ENCODE peak calls at places on chromosome 9, in four cellular contexts. B is tibial artery, A is neuronal stem cell, W is heart right ventricle. G is an unnamed sample.
A peak's percentile ranks its signal among the peaks of the same experiment; 100 is the strongest.

GRCh38 chr9:121634800-121635261 is 16.6 kb upstream of the DAB2IP start:
- DNase-seq in B (no peak), A (peak; percentile 58), W (no peak), G (no peak)

GRCh38 chr9:130501645-130502044 is 56.9 kb downstream of the ASS1 start:
- DNase-seq in B (no peak), A (no peak), W (no peak), G (no peak)

GRCh38 chr9:109477269-109478203 is 20.6 kb downstream of the PTPN3 start:
- DNase-seq in B (no peak), A (no peak), W (no peak), G (no peak)

GRCh38 chr9:89421595-89421994 is 76.3 kb downstream of the SEMA4D start:
- DNase-seq in B (no peak), A (no peak), W (no peak), G (no peak)

GRCh38 chr9:87149794-87150193 is 202.5 kb upstream of the GAS1 start:
- DNase-seq in B (no peak), A (no peak), W (no peak), G (no peak)

GRCh38 chr9:13705913-13706312 is 426.4 kb upstream of the MPDZ start:
- DNase-seq in B (peak; percentile 90), A (no peak), W (peak; percentile 55), G (no peak)

GRCh38 chr9:35426627-35427026 is 63.3 kb upstream of the RUSC2 start:
- DNase-seq in B (no peak), A (no peak), W (no peak), G (no peak)

GRCh38 chr9:130225586-130225985 is 40.0 kb upstream of the HMCN2 start:
- DNase-seq in B (no peak), A (no peak), W (no peak), G (no peak)

GRCh38 chr9:124782661-124783574 is 6.0 kb downstream of the OLFML2A start:
- DNase-seq in B (peak; percentile 61), A (no peak), W (no peak), G (no peak)

GRCh38 chr9:88766778-88767503 is 224.3 kb upstream of the S1PR3 start:
- DNase-seq in B (no peak), A (no peak), W (no peak), G (no peak)

GRCh38 chr9:9729082-9729481 is 883.7 kb downstream of the PTPRD start:
- DNase-seq in B (no peak), A (no peak), W (no peak), G (no peak)

GRCh38 chr9:37676411-37676830 is 25.7 kb downstream of the FRMPD1 start:
- DNase-seq in B (no peak), A (peak; percentile 8), W (no peak), G (no peak)

GRCh38 chr9:115369322-115369957 is 251.5 kb upstream of the TNC start:
- DNase-seq in B (no peak), A (no peak), W (peak; percentile 13), G (no peak)

GRCh38 chr9:16044116-16044881 is 491.5 kb downstream of the CCDC171 start:
- DNase-seq in B (no peak), A (no peak), W (no peak), G (no peak)

GRCh38 chr9:71962328-71962727 is 50.9 kb downstream of the C9orf85 start:
- DNase-seq in B (no peak), A (no peak), W (no peak), G (no peak)

GRCh38 chr9:132519033-132519432 is 63.4 kb upstream of the BARHL1 start:
- DNase-seq in B (no peak), A (no peak), W (no peak), G (no peak)

GRCh38 chr9:111179577-111179976 is 141.3 kb upstream of the LPAR1 start:
- DNase-seq in B (no peak), A (no peak), W (peak; percentile 15), G (no peak)

GRCh38 chr9:95120781-95121370 is 196.6 kb downstream of the FANCC start:
- DNase-seq in B (peak; percentile 61), A (no peak), W (no peak), G (no peak)

GRCh38 chr9:79693750-79694149 is 122.0 kb downstream of the TLE4 start:
- DNase-seq in B (no peak), A (no peak), W (no peak), G (no peak)

GRCh38 chr9:6418764-6419163 is 5.8 kb downstream of the UHRF2 start:
- DNase-seq in B (no peak), A (no peak), W (no peak), G (no peak)

GRCh38 chr9:6414291-6414690 is 1.3 kb downstream of the UHRF2 start:
- DNase-seq in B (no peak), A (no peak), W (no peak), G (no peak)

GRCh38 chr9:6415266-6415665 is 2.3 kb downstream of the UHRF2 start:
- DNase-seq in B (no peak), A (no peak), W (no peak), G (no peak)

GRCh38 chr9:6413365-6414263 is 615 bp downstream of the UHRF2 start:
- DNase-seq in B (peak; percentile 63), A (peak; percentile 18), W (peak; percentile 4), G (no peak)

DNA sequence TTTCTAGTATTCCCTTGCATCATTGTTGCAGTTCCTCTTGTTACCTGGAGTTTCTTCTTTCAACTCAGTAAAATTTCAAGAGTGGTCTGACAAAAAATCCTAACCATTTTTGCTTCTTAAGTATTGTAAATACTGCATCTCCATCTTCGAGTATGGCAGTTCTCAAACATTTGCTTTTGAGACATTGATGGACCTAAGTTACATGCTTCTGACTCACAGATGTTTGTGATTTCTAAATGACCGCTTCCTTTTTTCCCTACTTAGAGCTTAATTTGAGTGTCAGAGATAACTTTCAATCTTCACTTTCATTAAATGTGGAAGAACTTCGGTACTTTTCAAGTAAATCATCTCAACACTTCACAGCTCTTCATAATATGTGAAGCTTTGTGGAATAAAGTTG is 4.2 kb downstream of the UHRF2 start:
- DNase-seq in B (no peak), A (no peak), W (no peak), G (no peak)
- H3K4me3 ChIP-seq in B (no peak overlapping the region), A (no peak overlapping the region), W (no peak overlapping the region), G (no peak overlapping the region)

DNA sequence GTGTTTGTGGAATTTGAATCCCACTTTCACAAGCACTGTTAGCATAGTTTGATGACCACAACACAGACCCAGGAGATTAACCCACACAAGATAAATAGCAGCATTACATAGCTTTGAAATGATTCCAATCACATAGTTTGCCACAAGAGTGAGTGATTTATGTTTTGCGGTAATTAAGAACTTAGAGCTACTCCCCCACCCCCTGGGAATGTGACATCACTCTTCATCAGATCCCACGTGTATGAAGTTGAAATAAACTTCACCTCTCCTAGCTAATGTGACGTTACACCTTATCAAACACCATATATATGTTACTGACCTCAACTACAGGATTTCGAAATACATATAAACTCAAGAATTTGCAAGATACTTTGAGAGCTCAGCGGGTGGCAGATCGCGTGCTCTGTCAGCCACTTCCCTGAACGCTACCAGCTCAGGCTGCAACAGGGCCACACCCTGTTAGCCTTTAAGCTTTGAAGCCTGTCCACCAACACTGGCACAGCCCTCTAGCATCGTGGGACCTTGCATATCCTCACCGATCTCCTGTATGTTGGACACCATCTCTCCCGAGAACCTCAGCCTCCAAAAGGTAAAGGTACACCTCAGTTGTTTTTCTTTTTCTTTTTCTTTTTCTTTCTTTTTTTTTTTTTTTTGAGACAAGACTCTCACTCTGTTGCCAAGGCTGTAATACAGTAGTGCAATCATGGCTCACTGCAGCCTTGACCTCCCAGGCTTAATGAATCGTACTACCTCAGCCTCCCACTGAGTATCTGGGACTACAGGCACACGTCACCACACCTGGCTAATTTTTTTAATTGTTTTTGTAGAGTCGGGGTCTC is 1.8 kb upstream of the AGTPBP1 start:
- DNase-seq in B (no peak), A (no peak), W (no peak), G (no peak)
- H3K27ac ChIP-seq in B (no peak overlapping the region), A (no peak overlapping the region), W (no peak overlapping the region), G (no peak overlapping the region)

GRCh38 chr9:4143951-4144717 is 155.7 kb downstream of the GLIS3 start:
- DNase-seq in B (no peak), A (peak; percentile 52), W (no peak), G (no peak)

GRCh38 chr9:4147476-4148214 is 152.2 kb downstream of the GLIS3 start:
- DNase-seq in B (no peak), A (no peak), W (no peak), G (no peak)

GRCh38 chr9:4145482-4145881 is 154.4 kb downstream of the GLIS3 start:
- DNase-seq in B (no peak), A (no peak), W (no peak), G (no peak)

GRCh38 chr9:4146293-4146692 is 153.6 kb downstream of the GLIS3 start:
- DNase-seq in B (no peak), A (no peak), W (no peak), G (no peak)

DNA sequence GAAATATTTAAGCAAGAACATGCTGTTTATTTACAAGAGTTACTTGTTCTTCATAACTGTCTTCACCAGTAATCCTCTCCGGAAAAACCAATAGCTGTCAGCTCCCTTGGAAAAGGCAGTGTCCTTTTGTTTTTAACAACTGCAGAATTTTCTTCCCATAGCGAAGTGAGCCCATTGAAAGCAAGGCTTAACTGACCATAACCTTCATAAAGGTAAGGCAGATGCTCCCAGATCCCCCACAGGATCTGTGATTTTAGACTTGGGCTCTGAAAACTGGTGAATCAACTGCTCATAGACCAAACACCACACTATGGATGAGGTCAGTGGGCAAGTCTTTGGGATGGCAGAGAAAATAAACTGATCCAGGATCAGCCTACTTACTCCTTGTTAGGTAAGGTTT is 155.0 kb downstream of the GLIS3 start:
- DNase-seq in B (no peak), A (no peak), W (no peak), G (no peak)
- H3K4me3 ChIP-seq in B (peak overlapping the region; percentile 23), A (no peak overlapping the region), W (no peak overlapping the region), G (no peak overlapping the region)

DNA sequence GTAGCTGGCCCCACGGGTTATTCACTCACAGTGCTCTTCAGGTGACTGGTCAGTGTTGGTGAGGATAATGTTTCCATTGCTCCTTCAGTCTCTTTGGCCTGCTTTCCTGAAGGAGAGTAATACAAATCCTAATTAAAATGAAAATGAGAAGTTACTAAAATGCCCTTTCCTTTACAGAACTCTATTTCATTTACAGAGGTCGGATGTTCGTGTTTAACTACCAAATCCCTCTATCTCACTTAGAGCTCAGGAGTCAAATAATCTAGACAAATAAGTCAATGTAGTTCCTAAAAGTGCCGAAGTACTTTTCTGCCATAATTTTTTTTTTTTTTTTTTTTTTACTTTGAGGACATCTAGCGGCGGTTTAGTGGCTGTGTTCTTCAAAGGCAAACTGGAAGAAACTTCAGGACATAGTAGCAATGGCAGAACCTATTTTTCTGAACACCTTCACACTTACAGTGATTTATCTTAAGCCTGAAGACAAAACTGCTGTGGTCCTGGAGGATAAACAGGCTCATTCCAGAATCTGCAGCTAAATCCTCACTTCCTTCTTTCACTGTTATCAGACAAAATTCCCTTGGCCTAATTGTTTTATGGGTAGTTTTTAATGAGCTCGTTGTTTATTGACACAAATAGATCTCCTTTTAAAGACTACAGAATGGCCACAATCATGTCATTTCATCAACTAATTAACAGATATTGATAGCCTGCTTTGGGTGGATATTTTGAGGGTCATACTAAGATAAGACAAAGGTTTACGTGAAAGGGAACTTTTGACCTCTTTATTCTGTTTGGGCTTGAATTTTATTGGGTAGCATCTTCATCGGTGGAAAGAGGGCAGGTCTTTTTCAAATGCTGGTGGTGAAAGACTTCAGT is 207.6 kb upstream of the DMRTA1 start:
- DNase-seq in B (no peak), A (no peak), W (no peak), G (no peak)
- H3K27ac ChIP-seq in B (no peak overlapping the region), A (no peak overlapping the region), W (no peak overlapping the region), G (no peak overlapping the region)

GRCh38 chr9:136049451-136050265 is 45.4 kb downstream of the NACC2 start:
- DNase-seq in B (peak; percentile 64), A (no peak), W (no peak), G (no peak)
- H3K4me3 ChIP-seq in B (no peak overlapping the region), A (no peak overlapping the region), W (no peak overlapping the region), G (no peak overlapping the region)

G was measured in iPS DF 6.9.